ENCODE peak calls at places on chromosomes 7 and 10, in nine cellular contexts. O, I, N, J, D, S, V, T and X are unnamed samples.
A peak's percentile ranks its signal among the peaks of the same experiment; 100 is the strongest.

GRCh38 chr7:135316648-135317313 is 83.1 kb downstream of the STRA8 start:
- DNase-seq in I (no peak), S (no peak), D (no peak), J (no peak), V (peak; percentile 43), T (no peak), N (peak; percentile 33), O (no peak), X (no peak)

GRCh38 chr10:106395061-106395749 is 769.3 kb downstream of the SORCS1 start:
- DNase-seq in N (no peak), O (no peak), D (no peak), V (no peak), I (no peak), S (no peak), J (no peak), T (no peak), X (peak; percentile 58)

GRCh38 chr7:84245831-84246230 is 51.2 kb upstream of the SEMA3A start:
- DNase-seq in D (no peak), J (no peak), V (no peak), T (no peak), N (no peak), S (no peak), O (no peak), I (no peak), X (peak; percentile 36)

GRCh38 chr7:31145339-31145738 is 93.2 kb downstream of the ADCYAP1R1 start:
- DNase-seq in J (no peak), T (no peak), D (no peak), N (no peak), I (no peak), O (no peak), S (no peak), V (no peak), X (no peak)

GRCh38 chr10:34290412-34291082 is 524.5 kb downstream of the PARD3 start:
- DNase-seq in J (no peak), I (peak; percentile 65), T (no peak), V (peak; percentile 23), N (peak; percentile 36), S (no peak), D (no peak), O (no peak), X (peak; percentile 48)

GRCh38 chr7:31478744-31479143 is 35.1 kb upstream of the ITPRID1 start:
- DNase-seq in O (no peak), J (no peak), T (peak; percentile 52), S (no peak), D (no peak), V (no peak), N (no peak), I (no peak), X (no peak)

GRCh38 chr10:1320739-1321331 is 264.6 kb downstream of the WDR37 start:
- DNase-seq in D (no peak), O (no peak), I (no peak), S (no peak), V (no peak), J (no peak), T (no peak), N (no peak), X (no peak)

GRCh38 chr7:2123360-2123759 is 109.4 kb downstream of the MAD1L1 start:
- DNase-seq in T (no peak), N (no peak), S (no peak), O (no peak), J (no peak), I (no peak), V (no peak), D (no peak), X (no peak)

GRCh38 chr7:130996841-130997231 is 262.8 kb upstream of the KLF14 start:
- DNase-seq in I (no peak), O (no peak), D (no peak), V (no peak), S (no peak), N (no peak), J (no peak), T (no peak), X (peak; percentile 82)

GRCh38 chr7:2732388-2732787 is 44.4 kb downstream of the AMZ1 start:
- DNase-seq in D (peak; percentile 11), V (no peak), T (no peak), J (no peak), S (no peak), O (no peak), N (no peak), I (peak; percentile 9), X (no peak)

GRCh38 chr10:61959814-61960213 is 58.3 kb downstream of the ARID5B start:
- DNase-seq in D (no peak), J (no peak), O (no peak), V (no peak), T (no peak), S (no peak), N (no peak), I (no peak), X (no peak)

GRCh38 chr10:61958793-61959192 is 57.3 kb downstream of the ARID5B start:
- DNase-seq in I (no peak), S (no peak), O (no peak), T (no peak), J (no peak), N (no peak), V (no peak), D (no peak), X (no peak)

GRCh38 chr10:61963669-61964058 is 62.2 kb downstream of the ARID5B start:
- DNase-seq in I (no peak), N (no peak), D (no peak), S (no peak), V (no peak), T (no peak), J (no peak), O (no peak), X (no peak)

GRCh38 chr10:61960396-61961120 is 59.1 kb downstream of the ARID5B start:
- DNase-seq in S (no peak), N (no peak), D (no peak), I (no peak), J (no peak), O (no peak), V (no peak), T (no peak), X (no peak)

GRCh38 chr10:61961278-61961677 is 59.8 kb downstream of the ARID5B start:
- DNase-seq in V (no peak), J (no peak), I (no peak), N (no peak), S (no peak), T (peak; percentile 94), O (no peak), D (no peak), X (no peak)
- H3K4me3 ChIP-seq in V (no peak overlapping the region), J (no peak overlapping the region), I (no peak overlapping the region), N (no peak overlapping the region), S (no peak overlapping the region), T (peak overlapping the region; percentile 21), O (no peak overlapping the region), D (no peak overlapping the region), X (no peak overlapping the region)

GRCh38 chr10:114103286-114103685 is 59.6 kb downstream of the ADRB1 start:
- DNase-seq in T (peak; percentile 65), S (no peak), I (no peak), O (no peak), V (no peak), J (no peak), D (no peak), N (no peak), X (peak; percentile 73)
- TF ChIP-seq CTCF in T (peak; percentile 33), S (peak; percentile 60), I (peak; percentile 68), O (peak; percentile 29), V (peak; percentile 51), J (peak; percentile 60), D (no peak), N (no peak), X (peak; percentile 59)

GRCh38 chr7:100210803-100211202 is 8.9 kb upstream of the PVRIG start:
- DNase-seq in N (no peak), D (no peak), V (no peak), O (no peak), S (no peak), J (no peak), T (no peak), I (no peak), X (no peak)

GRCh38 chr7:100212631-100213286 is 7.0 kb upstream of the PVRIG start:
- DNase-seq in T (no peak), J (no peak), S (no peak), V (no peak), I (no peak), N (no peak), O (no peak), D (no peak), X (no peak)

GRCh38 chr7:100209493-100209892 is 10.3 kb upstream of the PVRIG start:
- DNase-seq in N (no peak), I (no peak), V (no peak), J (no peak), O (no peak), D (no peak), S (no peak), T (no peak), X (no peak)

GRCh38 chr7:100211342-100211780 is 8.4 kb upstream of the PVRIG start:
- DNase-seq in J (no peak), D (peak; percentile 69), V (no peak), I (no peak), O (no peak), T (peak; percentile 86), N (no peak), S (no peak), X (no peak)

GRCh38 chr7:100208911-100209408 is 10.8 kb upstream of the PVRIG start:
- DNase-seq in O (no peak), I (no peak), D (no peak), S (no peak), T (peak; percentile 91), J (no peak), V (no peak), N (no peak), X (no peak)
- H3K4me3 ChIP-seq in O (no peak overlapping the region), I (no peak overlapping the region), D (no peak overlapping the region), S (no peak overlapping the region), T (peak overlapping the region; percentile 33), J (no peak overlapping the region), V (no peak overlapping the region), N (no peak overlapping the region), X (no peak overlapping the region)

GRCh38 chr10:4170633-4171314 is 385.8 kb upstream of the KLF6 start:
- DNase-seq in I (no peak), V (no peak), J (no peak), T (peak; percentile 14), D (no peak), S (no peak), O (no peak), N (no peak), X (peak; percentile 73)

GRCh38 chr10:4177826-4178225 is 392.8 kb upstream of the KLF6 start:
- DNase-seq in I (no peak), S (no peak), T (no peak), O (no peak), D (no peak), N (no peak), V (no peak), J (no peak), X (no peak)

GRCh38 chr10:4170181-4170580 is 385.2 kb upstream of the KLF6 start:
- DNase-seq in T (no peak), D (no peak), I (no peak), J (no peak), V (no peak), O (no peak), S (no peak), N (no peak), X (no peak)

GRCh38 chr10:4176500-4177281 is 391.7 kb upstream of the KLF6 start:
- DNase-seq in V (no peak), I (no peak), O (no peak), D (no peak), S (no peak), T (no peak), N (no peak), J (no peak), X (no peak)

DNA sequence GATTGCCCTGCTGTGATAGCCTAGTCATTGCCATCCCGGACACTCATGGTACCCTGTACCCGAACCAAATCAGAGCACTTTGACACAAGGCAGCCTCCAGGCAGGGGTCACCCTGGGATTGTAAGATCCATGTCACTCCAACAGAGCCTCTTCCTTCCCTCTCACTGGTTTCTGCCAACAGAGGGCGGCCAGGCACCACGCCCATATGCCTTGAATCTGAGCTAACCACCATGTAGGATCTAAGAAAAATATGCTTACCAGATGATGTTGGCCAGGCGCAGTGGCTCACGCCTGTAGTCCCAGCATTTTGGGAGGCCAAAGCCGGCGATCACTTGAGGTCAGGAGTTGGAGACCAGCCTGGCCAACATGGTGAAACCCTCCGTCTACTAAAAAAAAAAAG is 389.2 kb upstream of the KLF6 start:
- DNase-seq in D (no peak), I (no peak), J (no peak), T (no peak), O (peak; percentile 32), V (no peak), S (no peak), N (no peak), X (no peak)
- TF ChIP-seq CTCF in D (no peak), I (no peak), J (no peak), T (no peak), O (peak; percentile 26), V (no peak), S (no peak), N (no peak), X (no peak)